ENCODE peak calls at places on chromosomes 6 and 20, in eight cellular contexts. S is HCT116, T is AG10803, E is small intestine, A is fibroblast of the aortic adventitia, B is right cardiac atrium, O is neuronal stem cell, D is GM12865. X is an unnamed sample.

GRCh38 chr6:26157838-26158580 is 70.8 kb downstream of the HFE start:
- DNase-seq in E (peak; percentile 98), A (peak; percentile 99), D (peak; percentile 97), T (peak; percentile 99), S (peak; percentile 99), B (peak; percentile 86), O (peak; percentile 89), X (peak; percentile 98)

GRCh38 chr6:73733791-73734190 is 37.8 kb downstream of the CD109 start:
- DNase-seq in E (no peak), O (no peak), S (no peak), A (no peak), B (no peak), D (no peak), T (no peak), X (peak; percentile 49)

GRCh38 chr20:4730782-4731181 is 9.1 kb downstream of the PRND start:
- DNase-seq in E (no peak), O (no peak), D (no peak), T (no peak), B (no peak), S (no peak), A (peak; percentile 26), X (peak; percentile 6)

GRCh38 chr6:10347561-10348327 is 67.1 kb downstream of the TFAP2A start:
- DNase-seq in B (no peak), T (peak; percentile 1), A (no peak), O (no peak), D (no peak), E (no peak), S (peak; percentile 8), X (no peak)

GRCh38 chr6:28384143-28384533 is 15.4 kb downstream of the ZSCAN12 start:
- DNase-seq in T (no peak), S (no peak), D (no peak), B (no peak), A (no peak), E (no peak), O (no peak), X (no peak)

GRCh38 chr6:110864816-110865215 is 9.8 kb upstream of the AMD1 start:
- DNase-seq in A (no peak), O (no peak), S (no peak), D (no peak), T (no peak), B (no peak), E (no peak), X (no peak)

GRCh38 chr20:48035961-48036731 is 250.9 kb upstream of the SULF2 start:
- DNase-seq in S (no peak), T (no peak), D (no peak), O (no peak), A (no peak), B (no peak), E (no peak), X (no peak)

GRCh38 chr6:11604836-11605506 is 67.4 kb downstream of the TMEM170B start:
- DNase-seq in E (no peak), A (no peak), O (no peak), D (no peak), T (no peak), S (no peak), B (peak; percentile 73), X (no peak)

GRCh38 chr20:3413393-3413889 is 6.0 kb upstream of the DNAAF9 start:
- DNase-seq in B (no peak), S (no peak), T (no peak), D (no peak), O (no peak), E (no peak), A (no peak), X (no peak)

GRCh38 chr6:3280866-3281465 is 22.2 kb downstream of the PSMG4 start:
- DNase-seq in D (no peak), O (no peak), T (peak; percentile 27), A (peak; percentile 30), B (peak; percentile 39), S (no peak), E (no peak), X (no peak)

GRCh38 chr6:109224107-109224875 is 129.0 kb downstream of the CEP57L1 start:
- DNase-seq in B (no peak), T (no peak), S (no peak), O (no peak), A (no peak), D (no peak), E (no peak), X (no peak)

GRCh38 chr6:352474-352873 is 39.1 kb upstream of the IRF4 start:
- DNase-seq in D (no peak), B (no peak), S (no peak), E (no peak), A (no peak), T (no peak), O (no peak), X (no peak)

GRCh38 chr6:47318236-47318974 is 8.7 kb upstream of the TNFRSF21 start:
- DNase-seq in B (no peak), T (no peak), O (no peak), A (no peak), D (no peak), S (no peak), E (peak; percentile 39), X (no peak)

GRCh38 chr6:8743146-8743745 is 307.9 kb upstream of the SLC35B3 start:
- DNase-seq in S (peak; percentile 8), B (no peak), E (peak; percentile 2), O (no peak), D (peak; percentile 24), A (no peak), T (no peak), X (no peak)

GRCh38 chr6:117469356-117469755 is 13.1 kb upstream of the DCBLD1 start:
- DNase-seq in E (peak; percentile 9), B (no peak), S (no peak), O (no peak), T (no peak), D (no peak), A (no peak), X (no peak)

GRCh38 chr20:39877792-39878191 is 811.2 kb downstream of the MAFB start:
- DNase-seq in T (no peak), B (no peak), D (no peak), S (no peak), A (no peak), E (no peak), O (no peak), X (no peak)

GRCh38 chr6:57104350-57104749 is 14.4 kb downstream of the ZNF451 start:
- DNase-seq in T (no peak), A (no peak), B (no peak), E (no peak), O (no peak), S (no peak), D (no peak), X (no peak)

GRCh38 chr6:160750276-160750689 is 48.2 kb downstream of the PLG start:
- DNase-seq in T (no peak), E (no peak), B (no peak), O (peak; percentile 29), S (peak; percentile 18), D (peak; percentile 71), A (no peak), X (peak; percentile 5)

GRCh38 chr6:128350416-128351254 is 169.8 kb downstream of the PTPRK start:
- DNase-seq in T (peak; percentile 8), A (peak; percentile 21), B (no peak), E (no peak), S (no peak), O (no peak), D (no peak), X (peak; percentile 42)

GRCh38 chr6:63963756-63964315 is 328.2 kb downstream of the PHF3 start:
- DNase-seq in E (no peak), S (no peak), D (no peak), B (no peak), O (no peak), A (no peak), T (no peak), X (no peak)
- H3K4me3 ChIP-seq in E (no peak overlapping the region), S (no peak overlapping the region), D (no peak overlapping the region), B (no peak overlapping the region), O (no peak overlapping the region), A (no peak overlapping the region), T (no peak overlapping the region), X (no peak overlapping the region)

DNA sequence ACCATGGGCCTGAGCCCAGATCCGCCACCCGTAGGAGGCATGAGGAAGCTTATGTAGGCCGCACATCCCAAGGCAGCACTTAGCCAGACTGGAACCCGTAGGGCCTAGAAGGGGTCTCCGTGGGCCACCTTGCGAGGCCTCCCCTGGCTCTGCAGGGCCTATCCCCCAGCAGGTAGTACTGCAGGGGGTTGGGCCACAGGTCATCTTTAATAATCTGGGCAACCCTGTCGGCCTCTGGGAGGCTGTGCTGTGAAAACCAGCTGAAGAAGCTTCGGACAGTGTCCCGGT is 18.5 kb downstream of the PLAGL2 start:
- DNase-seq in D (no peak), T (no peak), B (no peak), A (no peak), O (no peak), S (no peak), E (no peak), X (no peak)
- H3K4me3 ChIP-seq in D (no peak overlapping the region), T (no peak overlapping the region), B (no peak overlapping the region), A (no peak overlapping the region), O (no peak overlapping the region), S (no peak overlapping the region), E (no peak overlapping the region), X (no peak overlapping the region)

DNA sequence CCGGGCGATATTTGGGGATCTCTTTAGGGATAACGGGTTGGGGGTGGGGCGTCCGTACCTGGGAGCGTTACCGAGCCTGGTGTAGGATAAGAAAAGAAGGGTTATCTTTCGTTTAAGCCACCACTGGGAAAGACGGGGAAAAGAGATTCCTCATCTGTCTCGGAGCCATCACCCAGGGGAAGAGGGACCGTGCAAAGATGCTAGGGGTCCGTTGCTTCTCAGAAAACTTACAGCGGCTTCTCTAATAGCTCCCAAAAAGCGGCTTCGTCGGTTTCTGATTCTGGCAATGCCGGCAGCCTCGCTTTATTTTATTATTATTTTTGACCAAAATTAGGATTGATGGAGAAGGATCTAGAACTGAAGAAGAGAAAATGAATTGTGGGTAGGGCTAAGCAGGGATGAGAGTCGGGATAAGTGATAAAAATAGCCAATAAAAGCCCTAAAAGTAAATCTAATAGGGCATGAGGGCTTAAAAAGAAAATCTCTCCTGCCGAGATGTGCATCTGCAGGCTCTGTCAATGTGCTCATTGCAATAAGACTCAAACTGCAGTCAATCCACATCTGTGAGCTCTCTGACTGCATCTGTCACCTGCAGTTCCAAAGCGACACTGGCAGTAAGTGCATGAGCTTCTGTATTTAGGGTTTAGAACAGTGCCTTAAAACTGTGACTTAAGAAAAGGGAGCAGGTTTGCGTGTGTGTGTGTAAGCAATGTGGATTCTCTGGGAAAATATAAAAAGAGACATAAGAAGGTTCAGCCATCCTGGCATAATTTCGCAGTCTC is 801 bp downstream of the TBPL1 start:
- DNase-seq in E (no peak), T (no peak), A (no peak), O (no peak), D (peak; percentile 23), S (no peak), B (no peak), X (no peak)
- H3K4me3 ChIP-seq in E (peak overlapping the region; percentile 86), T (peak overlapping the region; percentile 85), A (peak overlapping the region; percentile 95), O (peak overlapping the region; percentile 57), D (peak overlapping the region; percentile 92), S (peak overlapping the region; percentile 82), B (peak overlapping the region; percentile 94), X (peak overlapping the region; percentile 88)

DNA sequence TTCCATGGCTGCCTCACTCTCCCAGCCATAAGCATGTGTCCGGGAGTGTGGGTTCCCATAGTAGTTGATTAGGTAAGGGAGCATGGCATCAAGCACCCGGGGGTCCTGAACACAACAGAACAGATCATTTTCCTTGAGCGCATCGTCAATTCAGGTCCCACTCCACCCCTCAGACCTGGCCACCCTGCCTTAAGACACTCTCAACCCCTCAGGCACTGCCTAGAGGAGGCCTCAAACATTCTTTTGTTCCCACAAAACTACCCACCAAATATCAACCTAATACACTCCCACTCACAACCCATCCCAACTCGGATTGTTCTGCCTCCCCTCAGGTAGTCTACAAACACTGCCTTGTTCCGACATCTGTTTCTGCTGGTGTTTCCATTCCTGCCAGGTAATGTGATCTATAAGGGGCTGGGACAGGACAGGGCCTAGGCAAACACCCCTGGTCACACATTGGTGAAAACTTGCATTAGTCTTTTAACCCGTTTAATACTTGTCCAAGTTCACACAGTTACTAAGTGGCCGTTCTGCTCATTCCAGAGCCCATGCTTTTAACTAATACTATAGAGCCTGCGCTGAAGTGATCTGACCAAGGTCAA is 1.4 kb downstream of the NFS1 start:
- DNase-seq in B (no peak), D (no peak), A (no peak), O (no peak), T (no peak), S (no peak), E (no peak), X (no peak)
- H3K4me3 ChIP-seq in B (peak overlapping the region; percentile 53), D (peak overlapping the region; percentile 99), A (peak overlapping the region; percentile 98), O (peak overlapping the region; percentile 88), T (peak overlapping the region; percentile 94), S (peak overlapping the region; percentile 95), E (no peak overlapping the region), X (peak overlapping the region; percentile 97)